ENCODE peak calls at places on chromosomes 6 and 20, in five cellular contexts. X is MM.1S, B is OCI-LY7, U is fibroblast of lung, G is mammary epithelial cell. Q is an unnamed sample.

GRCh38 chr6:89350281-89351037 is 2.1 kb downstream of the UBE2J1 start:
- DNase-seq in X (peak; percentile 58), B (peak; percentile 76), G (no peak), U (peak; percentile 65), Q (no peak)

GRCh38 chr6:170462366-170463020 is 90.6 kb downstream of the PSMB1 start:
- DNase-seq in G (no peak), B (no peak), X (no peak), U (no peak), Q (no peak)

GRCh38 chr6:38688579-38689087 is 14.3 kb downstream of the GLO1 start:
- DNase-seq in U (no peak), B (peak; percentile 50), G (no peak), X (no peak), Q (peak; percentile 44)

GRCh38 chr6:37019065-37019450 is 13.6 kb downstream of the FGD2 start:
- DNase-seq in U (no peak), B (no peak), G (peak; percentile 57), X (no peak), Q (no peak)

GRCh38 chr6:1267057-1267732 is 44.7 kb upstream of the FOXQ1 start:
- DNase-seq in U (peak; percentile 22), G (peak; percentile 61), X (no peak), B (no peak), Q (no peak)

GRCh38 chr6:148760143-148760505 is 13.3 kb downstream of the UST start:
- DNase-seq in U (no peak), G (no peak), B (no peak), X (no peak), Q (no peak)

GRCh38 chr6:96089173-96089572 is 73.4 kb downstream of the FUT9 start:
- DNase-seq in U (peak; percentile 8), G (peak; percentile 2), B (no peak), X (no peak), Q (peak; percentile 72)

GRCh38 chr20:52746190-52746589 is 226.0 kb upstream of the TSHZ2 start:
- DNase-seq in X (no peak), G (no peak), B (no peak), U (no peak), Q (peak; percentile 90)

GRCh38 chr6:34235605-34236422 is 859 bp upstream of the HMGA1 start:
- DNase-seq in B (peak; percentile 73), U (peak; percentile 91), X (no peak), G (no peak), Q (peak; percentile 90)

GRCh38 chr6:26521485-26522391 is 16.4 kb upstream of the HMGN4 start:
- DNase-seq in X (peak; percentile 83), G (peak; percentile 60), B (peak; percentile 85), U (peak; percentile 77), Q (peak; percentile 93)

GRCh38 chr6:163897669-163898068 is 483.2 kb downstream of the QKI start:
- DNase-seq in U (peak; percentile 32), B (no peak), X (no peak), G (no peak), Q (no peak)

GRCh38 chr20:22939181-22939580 is 95.9 kb upstream of the SSTR4 start:
- DNase-seq in B (no peak), X (no peak), U (no peak), G (no peak), Q (no peak)

GRCh38 chr6:89597372-89597771 is 41.2 kb downstream of the LYRM2 start:
- DNase-seq in U (no peak), G (no peak), X (no peak), B (peak; percentile 21), Q (no peak)

GRCh38 chr6:55299285-55299684 is 28.0 kb upstream of the GFRAL start:
- DNase-seq in U (no peak), B (no peak), G (no peak), X (no peak), Q (no peak)

GRCh38 chr20:16553161-16553560 is 20.1 kb downstream of the KIF16B start:
- DNase-seq in X (no peak), B (no peak), U (no peak), G (no peak), Q (no peak)

GRCh38 chr6:148915889-148916288 is 169.1 kb downstream of the UST start:
- DNase-seq in G (no peak), B (no peak), X (no peak), U (no peak), Q (no peak)

GRCh38 chr6:169520104-169520503 is 181.7 kb downstream of the WDR27 start:
- DNase-seq in B (no peak), X (no peak), U (peak; percentile 55), G (no peak), Q (no peak)

GRCh38 chr6:24227556-24227955 is 101.5 kb downstream of the NRSN1 start:
- DNase-seq in B (no peak), U (no peak), G (no peak), X (no peak), Q (peak; percentile 58)

GRCh38 chr6:120031837-120032236 is 682.3 kb upstream of the MAN1A1 start:
- DNase-seq in B (no peak), G (no peak), U (no peak), X (no peak), Q (no peak)

GRCh38 chr6:156687875-156688549 is 89.2 kb upstream of the ARID1B start:
- DNase-seq in X (no peak), G (no peak), U (peak; percentile 49), B (peak; percentile 32), Q (peak; percentile 84)

GRCh38 chr6:139172567-139172966 is 37.7 kb downstream of the HECA start:
- DNase-seq in U (no peak), X (peak; percentile 87), G (peak; percentile 43), B (no peak), Q (no peak)

GRCh38 chr20:16806886-16807285 is 58.7 kb downstream of the OTOR start:
- DNase-seq in U (peak; percentile 45), B (no peak), G (no peak), X (no peak), Q (peak; percentile 29)

GRCh38 chr6:37049990-37050853 is 44.8 kb downstream of the FGD2 start:
- DNase-seq in B (peak; percentile 82), X (peak; percentile 59), U (no peak), G (no peak), Q (no peak)

GRCh38 chr20:17965042-17965697 is 3.4 kb downstream of the SNX5 start:
- DNase-seq in X (no peak), U (no peak), G (no peak), B (no peak), Q (peak; percentile 56)
- H3K4me1 ChIP-seq in X (peaks cover 51% of the 10 kb centered on the region), U (peaks cover 10% of the 10 kb centered on the region), G (peaks cover 47% of the 10 kb centered on the region), B (peaks cover 57% of the 10 kb centered on the region), Q (peaks cover 25% of the 10 kb centered on the region)

GRCh38 chr6:122066200-122066599 is 333.3 kb upstream of the HSF2 start:
- DNase-seq in X (no peak), B (no peak), G (no peak), U (no peak), Q (no peak)
- H3K4me2 ChIP-seq in X (no peak overlapping the region), B (no peak overlapping the region), G (no peak overlapping the region), U (no peak overlapping the region), Q (no peak overlapping the region)

GRCh38 chr6:157983439-157984119 is 1.9 kb downstream of the SYNJ2 start:
- DNase-seq in U (peak; percentile 73), X (no peak), G (no peak), B (no peak), Q (no peak)
- H3K4me1 ChIP-seq in U (peaks cover 13% of the 10 kb centered on the region), X (no peaks in the 10 kb centered on the region), G (peaks cover 32% of the 10 kb centered on the region), B (no peaks in the 10 kb centered on the region), Q (peaks cover 2% of the 10 kb centered on the region)

GRCh38 chr20:10551732-10552724 is 116.9 kb downstream of the SLX4IP start:
- DNase-seq in G (no peak), B (no peak), X (no peak), U (no peak), Q (peak; percentile 59)

GRCh38 chr20:10549511-10549910 is 114.4 kb downstream of the SLX4IP start:
- DNase-seq in X (no peak), B (no peak), G (no peak), U (no peak), Q (no peak)

GRCh38 chr20:10553326-10553984 is 118.3 kb downstream of the SLX4IP start:
- DNase-seq in G (peak; percentile 69), X (peak; percentile 67), B (peak; percentile 55), U (peak; percentile 68), Q (peak; percentile 78)

GRCh38 chr20:10547276-10548114 is 112.4 kb downstream of the SLX4IP start:
- DNase-seq in G (no peak), X (no peak), U (no peak), B (no peak), Q (no peak)

DNA sequence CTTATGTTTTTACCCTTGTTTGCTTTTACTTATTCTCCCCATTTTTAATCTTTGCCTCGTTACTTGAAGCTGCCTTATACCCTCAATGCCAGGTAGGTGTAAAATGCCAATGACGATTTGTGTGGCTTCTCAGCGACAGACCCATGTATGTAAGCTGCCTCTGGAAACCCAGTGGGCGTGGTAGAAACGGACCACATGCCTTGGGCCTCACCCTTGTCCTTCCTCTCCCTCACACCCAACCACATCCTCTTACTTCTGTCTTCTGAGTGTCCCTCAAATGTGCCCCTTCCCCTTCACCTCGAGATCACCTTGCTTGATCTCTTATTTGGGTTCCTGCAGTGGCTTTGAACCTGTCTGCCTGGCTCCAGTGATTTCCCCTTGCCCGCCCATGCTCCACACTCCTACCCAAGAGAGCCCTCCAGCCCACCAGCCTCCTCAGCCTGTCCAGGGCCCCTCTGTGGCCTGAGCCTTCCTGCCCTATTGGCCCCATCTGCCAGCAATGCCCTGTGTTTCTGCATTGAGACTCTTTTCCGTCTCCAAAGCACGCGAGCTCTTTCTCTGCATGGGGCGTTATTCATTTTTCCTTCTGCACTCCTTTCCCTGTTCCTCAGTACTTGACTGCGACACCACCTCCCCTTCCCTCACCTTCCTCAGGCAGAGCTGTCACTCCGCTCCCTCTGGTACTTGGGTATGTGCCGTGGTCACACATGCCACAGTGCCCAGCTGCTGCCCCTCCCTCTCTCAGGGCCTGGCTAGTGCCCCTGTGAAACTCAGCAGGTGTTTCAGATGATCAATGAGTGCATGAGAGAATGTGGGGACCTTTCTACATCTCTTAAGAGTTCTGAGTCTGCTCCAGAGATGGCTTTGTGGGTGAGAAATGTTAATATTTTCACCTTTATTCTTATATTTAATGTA is 115.4 kb downstream of the SLX4IP start:
- DNase-seq in U (no peak), B (no peak), X (no peak), G (no peak), Q (no peak)
- H3K4me2 ChIP-seq in U (no peak overlapping the region), B (no peak overlapping the region), X (no peak overlapping the region), G (no peak overlapping the region), Q (no peak overlapping the region)

DNA sequence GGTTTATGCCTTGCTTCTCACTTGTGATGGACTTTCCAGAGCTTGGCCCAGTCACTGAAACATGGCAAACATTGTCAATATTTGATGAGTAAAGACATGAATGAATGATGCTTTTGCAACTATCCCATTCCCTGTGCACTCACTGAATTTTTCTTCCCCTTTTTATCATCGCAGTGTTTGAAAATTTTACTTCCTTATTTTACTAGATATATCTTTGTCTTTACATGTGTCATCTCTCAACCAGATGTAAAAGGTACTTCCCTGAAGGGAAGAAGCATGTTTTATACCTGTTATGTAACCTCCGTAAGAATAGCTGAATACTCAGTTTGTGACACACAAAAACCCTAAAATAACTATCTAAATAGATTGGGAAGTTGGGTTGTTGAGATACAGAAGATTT is 544.7 kb upstream of the FLRT3 start:
- DNase-seq in G (no peak), X (no peak), U (no peak), B (no peak), Q (no peak)
- H3K4me1 ChIP-seq in G (peaks cover 50% of the 10 kb centered on the region), X (peaks cover 8% of the 10 kb centered on the region), U (no peaks in the 10 kb centered on the region), B (no peaks in the 10 kb centered on the region), Q (no peaks in the 10 kb centered on the region)